ENCODE peak calls at places on chromosome 14, in eight cellular contexts. Q is neural progenitor cell, Y is stomach, M is astrocyte of the cerebellum, G is psoas muscle, B is HepG2, W is DND-41, I is PC-9. N is an unnamed sample.

GRCh38 chr14:89926709-89927108 is 27.8 kb downstream of the EFCAB11 start:
- DNase-seq in Q (no peak), Y (no peak), M (no peak), G (no peak), B (peak; percentile 24), W (no peak), I (no peak), N (no peak)

GRCh38 chr14:103071544-103072251 is 12.3 kb upstream of the LBHD2 start:
- DNase-seq in Q (peak; percentile 52), Y (no peak), M (no peak), G (no peak), B (no peak), W (no peak), I (peak; percentile 93), N (peak; percentile 6)

GRCh38 chr14:100237735-100238418 is 1.1 kb upstream of the YY1 start:
- DNase-seq in Q (peak; percentile 84), Y (peak; percentile 52), M (no peak), G (peak; percentile 74), B (peak; percentile 34), W (peak; percentile 73), I (no peak), N (no peak)

GRCh38 chr14:103194256-103195045 is 71.2 kb downstream of the TNFAIP2 start:
- DNase-seq in Q (no peak), Y (no peak), M (peak; percentile 13), G (no peak), B (peak; percentile 21), W (no peak), I (peak; percentile 37), N (no peak)

GRCh38 chr14:76333664-76334063 is 42.3 kb upstream of the ESRRB start:
- DNase-seq in Q (no peak), Y (no peak), M (no peak), G (no peak), B (no peak), W (no peak), I (no peak), N (no peak)

GRCh38 chr14:72665259-72665658 is 228.6 kb downstream of the DPF3 start:
- DNase-seq in Q (no peak), Y (no peak), M (peak; percentile 93), G (no peak), B (peak; percentile 7), W (no peak), I (no peak), N (no peak)

GRCh38 chr14:60266021-60266937 is 17.3 kb downstream of the PPM1A start:
- DNase-seq in Q (peak; percentile 18), Y (no peak), M (no peak), G (no peak), B (peak; percentile 27), W (no peak), I (no peak), N (no peak)

GRCh38 chr14:101357559-101358319 is 203.6 kb upstream of the DIO3 start:
- DNase-seq in Q (no peak), Y (no peak), M (no peak), G (peak; percentile 30), B (no peak), W (no peak), I (no peak), N (no peak)

GRCh38 chr14:94288610-94289465 is 4.2 kb downstream of the SERPINA10 start:
- DNase-seq in Q (peak; percentile 41), Y (no peak), M (no peak), G (no peak), B (no peak), W (no peak), I (no peak), N (no peak)

DNA sequence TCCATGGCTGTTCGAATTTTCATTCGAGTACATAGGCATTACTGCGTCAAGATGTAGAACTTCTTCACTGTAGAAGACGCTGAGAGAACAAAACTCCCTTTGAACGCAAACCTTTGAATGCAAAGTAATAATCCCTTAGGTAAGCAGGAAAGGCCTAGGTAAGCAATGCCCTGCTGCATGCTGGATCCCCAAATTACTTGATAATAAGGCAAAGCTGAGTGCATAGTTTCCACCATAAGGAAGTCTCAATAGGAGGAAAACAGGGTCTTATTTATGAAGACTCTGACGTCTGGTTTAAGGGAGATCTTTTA is 10.0 kb upstream of the RTRAF start:
- DNase-seq in Q (no peak), Y (no peak), M (no peak), G (no peak), B (no peak), W (no peak), I (no peak), N (no peak)
- TF ChIP-seq CTCF in Q (no peak), Y (no peak), M (no peak), G (no peak), B (no peak), W (no peak), I (peak; percentile 48), N (no peak)

DNA sequence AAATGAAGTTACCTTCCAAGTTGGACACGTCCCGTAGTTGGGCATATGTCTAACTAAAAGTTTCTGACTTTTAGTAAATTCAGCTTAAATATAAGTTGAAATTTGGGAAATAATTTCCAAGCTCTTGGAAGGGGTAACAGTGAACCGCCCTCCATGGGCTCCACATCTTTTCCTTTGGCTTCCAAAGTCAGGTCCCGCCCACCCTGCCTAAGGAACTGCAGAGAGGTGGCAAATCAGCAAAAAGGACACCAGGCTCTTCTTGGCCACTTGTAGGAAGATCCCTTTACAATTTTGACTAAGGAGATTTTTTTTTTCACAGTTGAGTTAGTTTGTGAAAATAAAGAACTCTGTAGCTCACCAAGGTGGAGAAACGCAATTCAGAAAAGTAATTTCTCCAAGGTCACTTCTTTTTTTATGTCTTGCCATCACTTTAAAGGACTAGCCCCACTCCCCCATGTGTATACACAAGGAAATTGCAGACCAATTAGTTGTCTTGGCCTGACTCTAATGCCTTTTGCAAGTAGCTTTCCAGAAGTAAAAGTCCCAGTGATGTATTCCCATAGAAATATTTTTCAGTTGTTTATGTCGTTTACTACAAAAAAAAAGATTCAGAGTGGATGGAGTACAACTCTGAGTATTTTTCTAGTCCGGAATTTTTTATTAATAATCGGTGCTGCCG is 181.2 kb downstream of the PELI2 start:
- DNase-seq in Q (no peak), Y (no peak), M (no peak), G (no peak), B (no peak), W (no peak), I (no peak), N (no peak)
- TF ChIP-seq CTCF in Q (peak; percentile 23), Y (no peak), M (no peak), G (no peak), B (no peak), W (no peak), I (no peak), N (no peak)

DNA sequence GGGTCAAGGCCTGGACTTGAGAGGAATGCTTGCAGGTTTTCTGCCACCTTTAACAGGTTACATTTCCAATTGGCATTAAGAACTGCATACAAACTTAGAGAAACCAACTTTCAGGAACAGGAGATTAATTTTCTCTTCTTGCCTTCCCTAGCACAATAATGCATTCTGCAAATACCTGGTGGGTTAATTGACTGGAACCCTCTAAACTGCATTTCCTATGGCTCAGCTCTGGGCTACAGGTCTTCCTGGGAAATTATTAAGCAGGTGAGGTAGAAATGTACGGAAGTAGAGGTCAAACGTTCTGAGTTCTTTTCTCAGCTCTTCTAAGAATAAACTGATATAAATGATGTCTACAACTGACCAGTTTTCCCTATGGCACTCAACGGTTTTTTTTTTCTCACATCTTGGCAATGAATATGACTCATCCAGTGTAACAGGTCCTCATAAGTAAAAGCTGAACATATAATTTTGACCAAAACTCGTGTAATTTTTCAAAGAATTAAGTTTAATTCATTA is 144.9 kb upstream of the PELI2 start:
- DNase-seq in Q (no peak), Y (no peak), M (no peak), G (no peak), B (no peak), W (no peak), I (no peak), N (no peak)
- TF ChIP-seq CTCF in Q (no peak), Y (no peak), M (no peak), G (no peak), B (no peak), W (no peak), I (no peak), N (no peak)

GRCh38 chr14:67436006-67436866 is 24.3 kb upstream of the PLEK2 start:
- DNase-seq in Q (no peak), Y (no peak), M (no peak), G (peak; percentile 60), B (peak; percentile 16), W (no peak), I (no peak), N (no peak)
- TF ChIP-seq CTCF in Q (peak; percentile 23), Y (no peak), M (no peak), G (no peak), B (peak; percentile 45), W (peak; percentile 8), I (no peak), N (no peak)

N was measured in D721Med.